ENCODE peak calls at places on chromosomes 6 and 20, in six cellular contexts. M is breast epithelium, R is heart left ventricle, T is upper lobe of left lung, K is right lobe of liver, U is uterus. A is an unnamed sample.

GRCh38 chr6:82712826-82713225 is 349.2 kb downstream of the TPBG start:
- DNase-seq in M (no peak), U (no peak), K (no peak), R (no peak), T (no peak), A (no peak)

GRCh38 chr20:47311211-47311610 is 45.3 kb downstream of the ZMYND8 start:
- DNase-seq in K (no peak), M (no peak), T (no peak), R (no peak), U (no peak), A (no peak)

GRCh38 chr20:32319100-32319499 is 39.0 kb upstream of the ASXL1 start:
- DNase-seq in R (no peak), T (no peak), U (no peak), K (no peak), M (no peak), A (no peak)

GRCh38 chr6:1390805-1391511 is 1.6 kb downstream of the FOXF2 start:
- DNase-seq in K (no peak), R (no peak), U (no peak), T (no peak), M (no peak), A (no peak)

GRCh38 chr20:53080969-53081871 is 109.1 kb downstream of the TSHZ2 start:
- DNase-seq in K (peak; percentile 68), M (no peak), T (peak; percentile 59), U (no peak), R (no peak), A (no peak)

GRCh38 chr6:143536461-143536865 is 24.9 kb upstream of the FUCA2 start:
- DNase-seq in T (peak; percentile 58), M (peak; percentile 53), R (peak; percentile 57), U (no peak), K (peak; percentile 73), A (peak; percentile 34)

GRCh38 chr20:24148372-24148771 is 159.8 kb upstream of the GGTLC1 start:
- DNase-seq in T (peak; percentile 71), U (no peak), K (no peak), M (no peak), R (no peak), A (no peak)

GRCh38 chr20:41290804-41291389 is 26.6 kb downstream of the ZHX3 start:
- DNase-seq in K (no peak), R (no peak), M (no peak), T (no peak), U (no peak), A (no peak)

GRCh38 chr6:26327450-26328264 is 37.3 kb upstream of the BTN3A2 start:
- DNase-seq in T (no peak), M (no peak), K (no peak), U (no peak), R (no peak), A (peak; percentile 61)

GRCh38 chr6:13415276-13415675 is 72.1 kb downstream of the GFOD1 start:
- DNase-seq in T (no peak), U (no peak), M (no peak), R (no peak), K (no peak), A (no peak)

DNA sequence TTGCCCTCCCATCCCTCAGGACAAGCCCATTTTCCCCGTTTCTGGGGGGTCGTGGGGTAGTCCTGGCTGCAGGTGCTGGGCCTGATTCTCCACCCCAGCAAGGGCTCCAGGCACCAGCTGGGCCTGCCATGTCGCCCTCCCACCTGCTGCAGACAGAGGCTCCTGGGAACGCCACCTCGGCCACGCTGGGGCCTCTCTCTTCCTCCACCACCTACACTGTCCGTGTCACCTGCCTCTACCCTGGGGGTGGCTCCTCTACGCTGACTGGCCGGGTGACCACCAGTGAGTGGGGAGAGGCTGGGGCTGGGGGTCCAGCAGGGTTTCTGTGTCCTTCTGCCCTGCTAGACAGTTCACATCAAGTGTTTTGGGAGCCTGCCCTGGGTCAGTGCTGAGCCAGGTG is 19.3 kb downstream of the COL20A1 start:
- DNase-seq in M (no peak), K (no peak), U (no peak), R (no peak), T (no peak), A (no peak)
- H3K36me3 ChIP-seq in M (no peaks in the 10 kb centered on the region), K (no peaks in the 10 kb centered on the region), U (no peaks in the 10 kb centered on the region), R (no peaks in the 10 kb centered on the region), T (no peaks in the 10 kb centered on the region), A (no peaks in the 10 kb centered on the region)

DNA sequence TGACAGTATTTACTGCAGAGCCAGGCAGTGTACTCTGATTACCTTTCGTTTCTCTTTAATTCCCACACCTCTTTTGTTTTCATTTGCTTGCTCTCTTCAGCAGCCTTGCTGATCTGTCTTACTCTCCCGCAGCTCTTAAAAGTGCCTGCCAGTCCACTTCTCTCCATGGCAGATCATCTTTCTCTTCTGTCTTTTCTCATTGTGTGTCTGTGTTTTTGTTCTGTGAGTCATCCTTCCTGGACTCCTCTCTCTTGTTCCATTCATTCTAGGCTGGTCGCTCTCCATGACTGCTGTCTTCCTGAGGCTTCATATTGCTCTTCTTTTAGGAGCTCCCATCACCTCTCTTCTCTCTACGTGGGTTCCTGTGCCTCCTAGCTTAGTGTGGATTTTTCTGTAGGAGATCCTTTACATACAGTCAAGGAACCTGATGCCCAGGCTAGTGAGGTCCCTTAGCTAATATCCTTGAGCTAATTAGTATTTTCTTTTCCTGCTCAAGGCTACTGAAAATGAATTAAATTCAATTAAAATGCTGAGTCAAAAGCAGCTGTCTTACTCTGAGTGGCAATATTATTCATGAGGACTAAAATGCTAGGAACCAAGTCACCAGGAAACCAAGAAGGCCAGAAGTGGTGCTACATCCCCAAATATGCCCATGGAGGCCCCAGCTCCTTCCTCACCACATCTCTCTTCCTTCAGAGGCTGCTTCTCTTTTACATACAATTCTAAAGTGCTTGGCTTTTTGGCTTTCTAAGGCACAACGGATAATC is 86.1 kb downstream of the SLX4IP start:
- DNase-seq in M (no peak), T (no peak), K (no peak), U (no peak), R (no peak), A (no peak)
- TF ChIP-seq POLR2A in M (no peak), T (no peak), K (no peak), U (no peak), R (no peak), A (no peak)

DNA sequence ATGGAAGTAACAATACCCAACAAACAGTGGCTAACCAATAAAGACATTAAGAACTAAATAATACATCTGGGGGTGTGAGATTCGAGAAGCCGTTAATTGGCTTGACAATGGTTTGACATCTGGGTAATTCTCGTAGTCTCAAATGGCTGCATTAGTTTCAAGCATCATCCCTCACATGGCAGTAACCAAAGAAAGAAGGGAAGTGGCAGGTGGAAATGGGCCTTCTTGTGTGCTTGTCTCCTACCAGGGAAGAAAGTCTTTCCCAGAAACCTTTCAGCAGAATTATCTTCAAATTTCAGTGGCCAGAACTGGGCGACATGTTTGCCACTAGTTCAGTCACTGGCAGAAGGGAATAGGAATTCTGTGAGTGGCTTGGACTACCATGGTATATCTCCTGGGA is 10.4 kb downstream of the STK4 start:
- DNase-seq in M (no peak), K (no peak), R (no peak), U (no peak), T (no peak), A (no peak)
- H3K36me3 ChIP-seq in M (no peaks in the 10 kb centered on the region), K (peaks cover 4% of the 10 kb centered on the region), R (peaks cover 82% of the 10 kb centered on the region), U (no peaks in the 10 kb centered on the region), T (peaks cover 16% of the 10 kb centered on the region), A (no peaks in the 10 kb centered on the region)

GRCh38 chr20:36605309-36606170 is at the start of gene RAB5IF:
- DNase-seq in M (peak; percentile 100), R (peak; percentile 99), K (peak; percentile 99), U (peak; percentile 98), T (peak; percentile 98), A (peak; percentile 97)
- TF ChIP-seq POLR2A in M (no peak), R (no peak), K (peak; percentile 99), U (peak; percentile 59), T (no peak), A (no peak)

DNA sequence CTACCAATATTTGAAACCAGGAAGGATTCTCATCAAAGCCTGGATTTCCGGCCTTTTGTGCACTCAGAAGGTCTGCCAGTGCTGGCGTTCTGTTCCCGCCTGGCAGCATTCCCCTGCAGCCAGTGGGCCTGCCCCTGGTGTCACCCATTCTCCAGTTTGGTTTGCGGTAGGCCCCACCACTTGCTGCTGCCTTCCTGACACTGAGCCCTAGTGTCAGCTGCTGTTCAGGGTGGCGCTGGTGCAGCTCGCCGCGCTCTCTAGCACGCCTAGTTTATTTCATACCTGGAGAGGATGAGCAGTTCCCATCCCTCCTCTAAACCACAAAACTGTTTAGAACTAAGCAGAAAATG is 9.5 kb downstream of the NPEPL1 start:
- DNase-seq in R (no peak), K (no peak), T (peak; percentile 16), U (no peak), M (no peak), A (no peak)
- H3K36me3 ChIP-seq in R (peaks cover 78% of the 10 kb centered on the region), K (no peaks in the 10 kb centered on the region), T (peaks cover 15% of the 10 kb centered on the region), U (no peaks in the 10 kb centered on the region), M (peaks cover 6% of the 10 kb centered on the region), A (no peaks in the 10 kb centered on the region)

GRCh38 chr6:104859225-104860146 is at the start of gene HACE1:
- DNase-seq in T (peak; percentile 93), K (peak; percentile 91), M (peak; percentile 82), R (peak; percentile 93), U (peak; percentile 85), A (peak; percentile 96)
- TF ChIP-seq POLR2A in T (peak; percentile 66), K (peak; percentile 40), M (no peak), R (no peak), U (peak; percentile 22), A (no peak)